ENCODE peak calls at places on chromosomes 4 and X, in eight cellular contexts. C is fibroblast of mammary gland; F is mucosa of descending colon; Q is smooth muscle cell of the brain vasculature; J is GM12891; I is head of caudate nucleus; A is SJSA1; S is CD4-positive, CD25-positive, alpha-beta regulatory T cell. B is an unnamed sample.

GRCh38 chrX:135505356-135505755 is 15.1 kb upstream of the INTS6L start:
- DNase-seq in Q (no peak), C (no peak), S (no peak), A (no peak), J (no peak), F (no peak), I (no peak), B (no peak)

GRCh38 chr4:47462799-47463234 is 685 bp downstream of the COMMD8 start:
- DNase-seq in F (no peak), C (peak), I (no peak), Q (no peak), A (no peak), S (no peak), J (no peak), B (no peak)

GRCh38 chr4:34181891-34182290 is 2062.4 kb downstream of the ARAP2 start:
- DNase-seq in C (peak), I (no peak), S (no peak), F (no peak), J (no peak), Q (no peak), A (no peak), B (no peak)

GRCh38 chrX:74232859-74233258 is 71.1 kb upstream of the ZCCHC13 start:
- DNase-seq in S (no peak), A (no peak), I (no peak), Q (no peak), J (no peak), C (peak), F (no peak), B (no peak)

GRCh38 chrX:69238960-69239231 is 73.6 kb upstream of the PJA1 start:
- DNase-seq in J (no peak), I (no peak), Q (no peak), S (no peak), C (no peak), A (no peak), F (no peak), B (no peak)

GRCh38 chrX:120020305-120020704 is 57.2 kb downstream of the RHOXF2B start:
- DNase-seq in J (no peak), F (no peak), Q (no peak), A (no peak), I (no peak), C (no peak), S (no peak), B (no peak)

GRCh38 chr4:105246712-105247111 is 100.0 kb downstream of the TET2 start:
- DNase-seq in Q (peak), S (no peak), A (no peak), C (peak), I (no peak), F (no peak), J (no peak), B (peak)

GRCh38 chrX:33840176-33840575 is 291.9 kb downstream of the FAM47A start:
- DNase-seq in A (no peak), S (no peak), C (no peak), J (no peak), I (no peak), Q (no peak), F (no peak), B (no peak)

GRCh38 chrX:12794654-12795053 is 3.4 kb downstream of the PRPS2 start:
- DNase-seq in I (no peak), S (no peak), Q (no peak), A (no peak), J (no peak), F (no peak), C (peak), B (no peak)

GRCh38 chr4:4762909-4763814 is 96.3 kb upstream of the MSX1 start:
- DNase-seq in Q (peak), F (no peak), J (peak), I (no peak), C (peak), S (peak), A (no peak), B (peak)

GRCh38 chrX:108264376-108264775 is 172.8 kb downstream of the ATG4A start:
- DNase-seq in A (no peak), F (no peak), C (peak), Q (no peak), S (no peak), J (no peak), I (no peak), B (no peak)

GRCh38 chrX:136608295-136608933 is 39.5 kb upstream of the CD40LG start:
- DNase-seq in Q (no peak), C (peak), F (peak), A (no peak), J (no peak), S (peak), I (peak), B (no peak)

GRCh38 chr4:22019676-22020075 is 71.1 kb upstream of the KCNIP4 start:
- DNase-seq in F (no peak), J (no peak), A (no peak), C (peak), Q (no peak), S (no peak), I (no peak), B (no peak)

GRCh38 chr4:121256346-121256745 is 92.2 kb upstream of the TNIP3 start:
- DNase-seq in Q (peak), F (no peak), C (peak), S (no peak), J (no peak), I (peak), A (no peak), B (peak)

GRCh38 chr4:80266267-80266901 is at the start of gene FGF5:
- DNase-seq in J (no peak), I (no peak), S (no peak), C (peak), Q (peak), F (peak), A (peak), B (peak)

GRCh38 chr4:151668687-151669402 is 92.0 kb downstream of the GATB start:
- DNase-seq in A (no peak), S (no peak), J (no peak), Q (no peak), C (no peak), F (no peak), I (no peak), B (no peak)

GRCh38 chr4:168411318-168412150 is 68.8 kb downstream of the DDX60L start:
- DNase-seq in S (no peak), C (peak), A (no peak), J (no peak), F (no peak), Q (no peak), I (no peak), B (no peak)

GRCh38 chrX:22300130-22300529 is 27.4 kb downstream of the CBLL2 start:
- DNase-seq in J (no peak), F (no peak), A (peak), C (peak), I (no peak), Q (no peak), S (no peak), B (peak)

GRCh38 chr4:155999743-156000142 is 46.1 kb upstream of the CTSO start:
- DNase-seq in C (peak), A (no peak), F (no peak), J (no peak), S (no peak), Q (no peak), I (peak), B (no peak)

GRCh38 chr4:86557526-86557925 is 36.6 kb upstream of the PTPN13 start:
- DNase-seq in F (no peak), S (no peak), C (no peak), J (no peak), I (no peak), A (no peak), Q (no peak), B (no peak)

GRCh38 chr4:1058198-1058996 is 47.0 kb downstream of the FGFRL1 start:
- DNase-seq in J (no peak), Q (no peak), C (no peak), I (peak), A (no peak), F (no peak), S (no peak), B (no peak)

GRCh38 chrX:111119341-111119740 is 23.4 kb downstream of the PAK3 start:
- DNase-seq in F (no peak), J (no peak), A (no peak), C (no peak), S (no peak), Q (no peak), I (no peak), B (no peak)

B was measured in brain pericyte.